ENCODE peak calls at places on chromosomes 11 and 22, in four cellular contexts. V is adrenal gland; T is uterus; R is CD4-positive, alpha-beta memory T cell. G is an unnamed sample. For H3K9me3, the result is how much of the 10 kb centered on the place peaks cover.

GRCh38 chr11:122769126-122769780 is 69.0 kb upstream of the CRTAM start:
- DNase-seq in V (no peak), T (no peak), R (no peak), G (no peak)

GRCh38 chr22:37823134-37823985 is at the start of gene GALR3:
- DNase-seq in V (no peak), T (no peak), R (no peak), G (no peak)

GRCh38 chr11:10659339-10660216 is 34.0 kb downstream of the IRAG1 start:
- DNase-seq in V (peak), T (peak), R (no peak), G (no peak)

GRCh38 chr11:17603056-17603825 is 56.2 kb downstream of the OTOG start:
- DNase-seq in V (no peak), T (no peak), R (no peak), G (no peak)

GRCh38 chr11:113152500-113152899 is 161.9 kb upstream of the TTC12 start:
- DNase-seq in V (no peak), T (no peak), R (no peak), G (no peak)

GRCh38 chr11:34507156-34507555 is 6.4 kb downstream of the ELF5 start:
- DNase-seq in V (no peak), T (no peak), R (no peak), G (no peak)

GRCh38 chr11:120151536-120151935 is 13.6 kb upstream of the TRIM29 start:
- DNase-seq in V (no peak), T (no peak), R (no peak), G (no peak)

GRCh38 chr22:33829549-33830280 is 90.6 kb downstream of the LARGE1 start:
- DNase-seq in V (no peak), T (no peak), R (no peak), G (no peak)

GRCh38 chr22:39839917-39840510 is 53.5 kb downstream of the ENTHD1 start:
- DNase-seq in V (no peak), T (no peak), R (peak), G (no peak)

GRCh38 chr11:64790205-64791095 is 12.1 kb upstream of the SF1 start:
- DNase-seq in V (peak), T (no peak), R (no peak), G (peak)

GRCh38 chr11:45209904-45210699 is 63.7 kb downstream of the PRDM11 start:
- DNase-seq in V (peak), T (peak), R (no peak), G (no peak)

GRCh38 chr11:68021167-68021787 is 9.2 kb upstream of the NDUFS8 start:
- DNase-seq in V (no peak), T (no peak), R (no peak), G (no peak)

GRCh38 chr11:10993186-10993585 is 135.3 kb upstream of the ZBED5 start:
- DNase-seq in V (no peak), T (no peak), R (no peak), G (no peak)

GRCh38 chr22:37529652-37530345 is 10.6 kb upstream of the CARD10 start:
- DNase-seq in V (no peak), T (no peak), R (no peak), G (no peak)

GRCh38 chr11:44379141-44380008 is 69.4 kb upstream of the ALX4 start:
- DNase-seq in V (no peak), T (no peak), R (no peak), G (no peak)

GRCh38 chr11:1880746-1881441 is 10.8 kb downstream of the PRR33 start:
- DNase-seq in V (no peak), T (peak), R (no peak), G (no peak)

GRCh38 chr11:67418476-67419281 is 3.2 kb downstream of the CARNS1 start:
- DNase-seq in V (no peak), T (no peak), R (no peak), G (peak)

GRCh38 chr11:44333271-44334218 is 23.6 kb upstream of the ALX4 start:
- DNase-seq in V (no peak), T (no peak), R (no peak), G (no peak)

DNA sequence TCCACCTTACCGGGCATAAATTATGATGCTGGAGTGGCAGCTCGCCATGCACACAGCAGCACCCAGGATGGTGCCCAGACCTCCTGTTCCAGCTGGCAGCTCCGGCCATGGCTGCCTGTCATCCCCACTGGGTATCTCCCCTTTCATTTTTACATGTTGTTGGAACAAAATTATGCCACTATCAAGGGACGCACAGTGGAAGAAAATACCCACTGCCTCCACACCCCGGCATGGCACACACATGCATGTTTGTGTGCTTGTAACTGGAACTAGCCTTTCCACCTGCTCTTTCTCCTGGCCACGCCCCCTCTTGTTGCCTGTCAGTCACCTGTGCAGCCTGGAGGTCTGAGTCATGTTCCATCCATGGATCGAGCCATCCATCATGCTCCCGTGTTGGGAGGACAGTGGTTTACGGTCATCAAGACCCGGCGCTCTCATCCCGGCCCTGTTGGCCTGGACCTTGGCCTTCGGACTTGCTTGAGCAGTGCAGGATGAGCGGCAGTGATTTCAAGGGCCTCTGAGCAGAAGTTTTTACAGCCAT is 1069.6 kb downstream of the BRD1 start:
- DNase-seq in V (peak), T (no peak), R (no peak), G (no peak)
- H3K9me3 ChIP-seq in V (under half), T (under half), R (under half), G (under half)

GRCh38 chr22:47563406-47564157 is 801.1 kb downstream of the TBC1D22A start:
- DNase-seq in V (no peak), T (no peak), R (no peak), G (no peak)
- H3K9me3 ChIP-seq in V (under half), T (under half), R (under half), G (under half)

GRCh38 chr22:22981670-22982571 is 88.4 kb upstream of the GNAZ start:
- DNase-seq in V (no peak), T (no peak), R (no peak), G (no peak)

GRCh38 chr22:22982616-22983015 is 87.7 kb upstream of the GNAZ start:
- DNase-seq in V (no peak), T (no peak), R (no peak), G (no peak)

GRCh38 chr22:22983816-22984215 is 86.5 kb upstream of the GNAZ start:
- DNase-seq in V (no peak), T (no peak), R (no peak), G (no peak)

GRCh38 chr22:22984967-22985366 is 85.4 kb upstream of the GNAZ start:
- DNase-seq in V (no peak), T (no peak), R (no peak), G (no peak)

GRCh38 chr22:22983123-22983522 is 87.2 kb upstream of the GNAZ start:
- DNase-seq in V (no peak), T (no peak), R (no peak), G (no peak)
- H3K9me3 ChIP-seq in V (under half), T (under half), R (under half), G (under half)

GRCh38 chr11:50073113-50074105 is 40.7 kb downstream of the OR4C45 start:
- DNase-seq in V (no peak), T (no peak), R (no peak), G (no peak)

GRCh38 chr11:50072226-50073112 is 39.8 kb downstream of the OR4C45 start:
- DNase-seq in V (no peak), T (no peak), R (no peak), G (no peak)

GRCh38 chr11:50074161-50074560 is 41.5 kb downstream of the OR4C45 start:
- DNase-seq in V (no peak), T (no peak), R (no peak), G (peak)

GRCh38 chr11:50070389-50070788 is 37.7 kb downstream of the OR4C45 start:
- DNase-seq in V (no peak), T (no peak), R (no peak), G (no peak)

GRCh38 chr11:50071584-50072225 is 39.0 kb downstream of the OR4C45 start:
- DNase-seq in V (no peak), T (no peak), R (no peak), G (peak)
- H3K9me3 ChIP-seq in V (under half), T (under half), R (under half), G (under half)

GRCh38 chr22:47390026-47390970 is 627.8 kb downstream of the TBC1D22A start:
- DNase-seq in V (no peak), T (no peak), R (no peak), G (no peak)
- H3K9me3 ChIP-seq in V (under half), T (under half), R (under half), G (under half)

GRCh38 chr11:134662629-134663360 is 250.8 kb upstream of the B3GAT1 start:
- DNase-seq in V (no peak), T (no peak), R (no peak), G (no peak)

GRCh38 chr11:134661660-134662059 is 249.6 kb upstream of the B3GAT1 start:
- DNase-seq in V (no peak), T (no peak), R (no peak), G (no peak)

GRCh38 chr11:134659882-134660281 is 247.8 kb upstream of the B3GAT1 start:
- DNase-seq in V (no peak), T (no peak), R (no peak), G (no peak)

GRCh38 chr11:134658481-134659080 is 246.5 kb upstream of the B3GAT1 start:
- DNase-seq in V (no peak), T (no peak), R (no peak), G (no peak)

DNA sequence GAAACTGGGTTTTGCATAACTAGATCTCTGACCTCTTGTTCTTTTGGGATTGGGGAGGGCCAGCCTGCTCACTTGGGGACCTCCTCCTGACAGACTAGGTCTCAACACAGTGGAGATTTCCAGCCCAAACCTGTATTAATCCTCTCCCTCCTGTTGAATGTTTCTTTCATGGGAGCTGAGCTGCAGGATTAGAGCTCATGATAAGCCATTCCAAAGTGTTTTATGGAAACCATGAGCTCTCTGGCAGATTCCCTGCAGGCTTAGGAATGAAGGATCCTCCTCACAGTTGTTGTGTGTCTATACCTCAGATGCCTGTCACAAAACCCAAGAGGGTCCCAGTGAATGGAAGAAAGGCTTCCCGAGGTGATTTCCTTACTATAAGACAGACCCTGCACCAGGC is 248.4 kb upstream of the B3GAT1 start:
- DNase-seq in V (no peak), T (no peak), R (no peak), G (no peak)
- H3K9me3 ChIP-seq in V (under half), T (under half), R (under half), G (under half)

GRCh38 chr11:92808009-92808408 is 161.4 kb upstream of the MTNR1B start:
- DNase-seq in V (no peak), T (no peak), R (no peak), G (no peak)

GRCh38 chr11:92811341-92811740 is 158.1 kb upstream of the MTNR1B start:
- DNase-seq in V (no peak), T (no peak), R (no peak), G (no peak)

GRCh38 chr11:92812841-92813240 is 156.6 kb upstream of the MTNR1B start:
- DNase-seq in V (no peak), T (no peak), R (no peak), G (no peak)

DNA sequence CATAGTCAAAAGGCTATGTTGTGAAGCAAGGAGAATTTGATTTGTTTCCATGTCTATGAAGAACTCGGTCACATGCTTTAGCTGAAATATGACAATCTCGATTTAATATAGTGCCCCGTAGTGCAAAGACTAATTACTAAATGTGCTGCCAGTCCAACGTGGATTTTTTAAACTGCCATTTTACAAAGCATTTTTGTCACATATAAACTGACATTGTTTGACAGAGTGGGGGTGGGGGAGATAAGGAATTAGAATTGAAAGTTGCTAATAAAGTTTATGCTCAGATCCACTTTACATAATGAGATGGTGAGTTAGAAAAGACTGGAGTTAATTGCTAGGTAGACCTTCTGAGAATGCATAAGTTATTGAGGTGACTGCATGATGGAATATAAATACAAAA is 159.0 kb upstream of the MTNR1B start:
- DNase-seq in V (no peak), T (no peak), R (no peak), G (no peak)
- H3K9me3 ChIP-seq in V (under half), T (under half), R (under half), G (under half)

G was measured in pancreas.